ENCODE peak calls at places on chromosome 1, in eight cellular contexts. N, G, J, U, D, S, Q and T are unnamed samples.

GRCh38 chr1:158285756-158286241 is 3.9 kb upstream of the CD1C start:
- DNase-seq in N (no peak), G (no peak), J (no peak), U (no peak), D (no peak), S (peak; percentile 94), Q (peak; percentile 56), T (peak; percentile 51)

GRCh38 chr1:206649261-206649660 is 13.9 kb downstream of the DYRK3 start:
- DNase-seq in N (no peak), G (no peak), J (no peak), U (no peak), D (no peak), S (no peak), Q (no peak), T (no peak)

GRCh38 chr1:31633117-31633516 is 11.6 kb downstream of the PEF1 start:
- DNase-seq in N (no peak), G (no peak), J (peak; percentile 14), U (no peak), D (no peak), S (peak; percentile 55), Q (no peak), T (no peak)

GRCh38 chr1:156490401-156491032 is 10.1 kb downstream of the MEF2D start:
- DNase-seq in N (no peak), G (no peak), J (no peak), U (no peak), D (no peak), S (peak; percentile 33), Q (peak; percentile 70), T (no peak)

GRCh38 chr1:160342520-160342919 is 530 bp downstream of the COPA start:
- DNase-seq in N (no peak), G (no peak), J (no peak), U (no peak), D (no peak), S (peak; percentile 65), Q (no peak), T (no peak)

GRCh38 chr1:202798260-202798659 is 10.0 kb downstream of the KDM5B start:
- DNase-seq in N (no peak), G (no peak), J (no peak), U (no peak), D (no peak), S (no peak), Q (no peak), T (no peak)

GRCh38 chr1:13801711-13802486 is 101.9 kb downstream of the PRDM2 start:
- DNase-seq in N (no peak), G (no peak), J (no peak), U (no peak), D (no peak), S (no peak), Q (no peak), T (peak; percentile 46)

GRCh38 chr1:172425339-172425738 is 4.9 kb downstream of the C1orf105 start:
- DNase-seq in N (no peak), G (no peak), J (no peak), U (no peak), D (no peak), S (peak; percentile 49), Q (no peak), T (no peak)

GRCh38 chr1:230792691-230793462 is 45.7 kb downstream of the CAPN9 start:
- DNase-seq in N (no peak), G (no peak), J (no peak), U (no peak), D (no peak), S (peak; percentile 20), Q (no peak), T (no peak)